ENCODE peak calls at places on chromosomes 4 and X, in eight cellular contexts. F, W, J, B, A, E, S and G are unnamed samples.

GRCh38 chr4:22500831-22501714 is 14.8 kb downstream of the ADGRA3 start:
- DNase-seq in J (peak), B (peak), E (no peak), A (no peak), F (no peak), W (no peak), S (peak), G (no peak)

GRCh38 chr4:183738081-183738673 is 79.1 kb downstream of the TRAPPC11 start:
- DNase-seq in B (peak), A (no peak), E (no peak), W (no peak), F (peak), J (no peak), S (peak), G (no peak)

GRCh38 chr4:103018391-103019318 is 850 bp downstream of the SLC9B1 start:
- DNase-seq in F (no peak), W (no peak), B (no peak), E (no peak), A (no peak), S (peak), J (no peak), G (no peak)

GRCh38 chr4:113645771-113646455 is 115.6 kb downstream of the CAMK2D start:
- DNase-seq in F (no peak), A (no peak), B (peak), J (peak), W (no peak), E (no peak), S (peak), G (no peak)

GRCh38 chr4:151942971-151943370 is 182.2 kb upstream of the GATB start:
- DNase-seq in B (no peak), J (no peak), A (no peak), S (no peak), F (no peak), W (no peak), E (no peak), G (no peak)

GRCh38 chr4:123588631-123589223 is 192.1 kb downstream of the SPRY1 start:
- DNase-seq in B (peak), E (no peak), A (no peak), J (peak), S (no peak), F (peak), W (no peak), G (no peak)

GRCh38 chr4:47913858-47914218 is 545 bp downstream of the NFXL1 start:
- DNase-seq in B (no peak), F (no peak), E (peak), S (peak), A (peak), W (peak), J (no peak), G (peak)

GRCh38 chrX:113833096-113833495 is 750.8 kb upstream of the HTR2C start:
- DNase-seq in E (no peak), F (no peak), B (no peak), W (no peak), J (no peak), S (no peak), A (no peak), G (no peak)

GRCh38 chrX:153731845-153732215 is 7.2 kb downstream of the ABCD1 start:
- DNase-seq in E (no peak), A (no peak), W (no peak), F (no peak), B (no peak), S (no peak), J (no peak), G (no peak)

GRCh38 chr4:30838346-30838745 is 118.2 kb downstream of the PCDH7 start:
- DNase-seq in B (no peak), A (no peak), F (no peak), J (no peak), W (no peak), S (no peak), E (no peak), G (no peak)

GRCh38 chr4:40721730-40722171 is 28.0 kb upstream of the NSUN7 start:
- DNase-seq in F (peak), S (peak), B (no peak), E (no peak), W (no peak), A (no peak), J (no peak), G (no peak)

GRCh38 chr4:8370835-8371234 is 69.7 kb downstream of the ACOX3 start:
- DNase-seq in E (no peak), J (no peak), B (no peak), F (no peak), S (no peak), W (peak), A (peak), G (no peak)
- TF ChIP-seq CTCF in E (no peak), J (no peak), B (no peak), F (no peak), S (no peak), W (no peak), A (no peak), G (no peak)

DNA sequence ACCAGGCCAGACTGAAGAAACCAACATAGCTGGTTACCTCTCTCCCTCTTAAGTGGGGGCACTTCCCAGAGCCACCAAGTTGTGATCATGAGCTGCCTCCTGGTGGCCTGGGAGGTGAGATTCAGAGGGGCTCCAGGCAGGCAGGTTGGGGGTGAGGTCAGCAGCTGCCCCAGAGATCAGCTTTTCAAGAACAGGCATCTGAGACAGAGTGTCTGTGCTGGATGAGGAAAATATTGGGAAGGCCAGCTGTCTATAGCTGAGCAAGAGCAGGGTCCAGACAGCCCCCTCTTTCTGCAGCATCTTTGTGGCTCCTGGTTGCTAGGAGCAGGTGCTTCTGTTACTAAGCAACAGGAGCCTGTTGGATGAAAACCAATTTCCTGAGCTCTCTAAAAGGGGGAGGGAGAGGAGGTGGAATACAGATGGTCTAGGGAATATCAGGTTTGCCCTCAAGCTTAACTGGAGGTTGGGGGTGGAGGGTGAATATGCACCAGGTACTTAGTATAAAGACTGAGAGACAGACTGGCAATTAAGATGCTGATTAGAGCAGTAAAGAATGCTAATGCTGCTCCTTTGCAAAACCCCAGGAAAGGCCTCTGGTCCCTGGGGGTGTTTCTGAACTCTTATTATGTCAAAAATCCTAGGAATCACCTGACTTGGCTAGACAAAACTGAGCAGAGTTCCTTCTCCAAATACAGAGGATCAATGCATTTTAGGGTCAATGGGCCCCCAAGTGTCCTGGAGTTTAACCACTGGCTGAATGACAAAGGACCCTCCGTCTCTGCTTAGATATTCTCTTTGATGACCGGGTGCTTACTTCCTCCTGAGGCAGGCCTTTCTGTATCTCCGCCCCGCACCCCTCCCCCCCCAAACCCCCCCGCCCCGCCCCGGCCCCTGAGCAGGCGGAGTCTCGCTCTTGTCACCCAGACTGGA is 21.4 kb downstream of the ZCCHC13 start:
- DNase-seq in S (no peak), E (no peak), W (no peak), A (no peak), J (no peak), F (no peak), B (no peak), G (no peak)
- TF ChIP-seq CTCF in S (no peak), E (no peak), W (no peak), A (no peak), J (no peak), F (no peak), B (no peak), G (no peak)

GRCh38 chrX:134692990-134693389 is 34.7 kb upstream of the PLAC1 start:
- DNase-seq in S (peak), F (no peak), E (no peak), A (no peak), W (no peak), J (peak), B (peak), G (no peak)

GRCh38 chrX:134694333-134694925 is 36.2 kb upstream of the PLAC1 start:
- DNase-seq in E (no peak), F (no peak), A (no peak), B (no peak), W (no peak), S (peak), J (no peak), G (no peak)

GRCh38 chrX:134693644-134694043 is 35.4 kb upstream of the PLAC1 start:
- DNase-seq in E (no peak), S (no peak), F (no peak), A (no peak), W (no peak), J (no peak), B (no peak), G (no peak)

GRCh38 chrX:134691453-134691852 is 33.2 kb upstream of the PLAC1 start:
- DNase-seq in S (peak), B (no peak), A (no peak), J (no peak), W (no peak), E (no peak), F (no peak), G (no peak)

GRCh38 chrX:134692233-134692632 is 34.0 kb upstream of the PLAC1 start:
- DNase-seq in S (no peak), W (no peak), J (no peak), A (no peak), F (no peak), B (no peak), E (no peak), G (no peak)
- TF ChIP-seq CTCF in S (no peak), W (no peak), J (no peak), A (no peak), F (no peak), B (no peak), E (no peak), G (no peak)

DNA sequence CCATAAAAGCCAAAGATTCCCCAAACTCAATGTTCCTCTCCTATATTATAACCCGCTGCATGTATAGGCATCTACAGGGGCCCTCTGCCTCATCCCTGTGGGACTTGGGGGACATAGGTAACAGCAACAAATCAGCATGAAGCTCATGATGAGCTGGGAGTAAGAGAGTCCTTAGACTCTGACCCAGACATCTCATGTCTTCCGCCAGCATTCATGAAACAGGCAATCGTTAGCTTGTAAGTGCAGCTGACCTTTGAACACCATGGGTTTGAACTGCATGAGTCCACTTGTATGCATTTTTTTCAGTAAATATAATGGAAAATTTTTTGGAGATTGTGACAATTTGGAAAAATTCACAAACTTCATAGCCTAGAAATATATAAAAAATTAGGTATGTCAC is 10.4 kb upstream of the SCOC start:
- DNase-seq in A (no peak), W (no peak), F (no peak), B (no peak), E (no peak), J (no peak), S (no peak), G (no peak)
- TF ChIP-seq CTCF in A (no peak), W (no peak), F (no peak), B (no peak), E (no peak), J (no peak), S (no peak), G (no peak)

DNA sequence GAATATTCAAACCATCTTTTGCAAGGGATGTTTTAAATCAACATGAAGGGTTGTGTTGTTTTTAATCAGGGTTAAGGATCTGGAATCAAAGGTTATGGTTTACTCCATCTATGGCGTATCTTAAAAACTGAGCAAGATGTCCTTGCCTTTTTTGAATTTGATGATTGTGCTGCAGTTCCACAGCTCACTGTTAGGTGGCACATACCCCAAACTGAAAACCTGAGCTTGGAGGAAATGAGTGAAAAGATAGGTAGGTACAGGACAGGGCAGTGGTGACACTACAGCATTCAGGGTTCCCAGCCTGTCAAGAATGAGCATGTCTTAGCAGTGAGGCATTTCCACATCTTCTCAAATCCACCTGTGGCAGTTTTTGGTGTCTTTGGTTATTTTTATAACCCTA is 13.1 kb upstream of the EOLA1 start:
- DNase-seq in F (no peak), A (no peak), J (peak), B (peak), E (peak), W (no peak), S (peak), G (no peak)
- TF ChIP-seq CTCF in F (peak), A (no peak), J (peak), B (peak), E (no peak), W (peak), S (peak), G (peak)

DNA sequence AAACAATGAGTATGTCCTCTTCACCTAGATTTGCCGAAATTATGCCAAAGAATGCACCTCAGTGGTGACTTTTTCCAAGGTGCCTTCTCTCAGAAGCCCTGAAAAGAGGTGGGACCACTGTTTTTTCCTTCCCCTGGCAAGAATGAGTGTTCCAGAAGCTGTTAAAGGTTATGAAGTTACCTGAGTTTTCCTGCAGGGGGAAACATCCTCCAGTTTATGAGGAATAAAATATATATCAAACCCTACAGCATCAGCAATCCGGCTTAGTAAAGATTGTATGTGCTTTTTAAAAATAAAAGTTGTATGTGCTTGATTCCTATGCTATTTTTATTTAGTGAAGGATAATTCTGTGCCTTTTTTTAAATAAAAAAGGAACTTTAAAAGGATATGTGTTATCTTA is 73.3 kb downstream of the RBM46 start:
- DNase-seq in E (no peak), F (no peak), J (no peak), A (no peak), S (peak), W (no peak), B (peak), G (no peak)
- TF ChIP-seq CTCF in E (no peak), F (peak), J (no peak), A (no peak), S (peak), W (peak), B (peak), G (peak)